ENCODE peak calls at places on chromosome 13, in four cellular contexts. D is GM19239, I is GM12891, G is IMR-90. M is an unnamed sample.

GRCh38 chr13:44815507-44816074 is 173.7 kb downstream of the NUFIP1 start:
- DNase-seq in D (peak; percentile 12), I (no peak), G (peak; percentile 98), M (peak; percentile 96)

GRCh38 chr13:35630551-35631275 is 154.2 kb upstream of the MAB21L1 start:
- DNase-seq in D (peak; percentile 4), I (peak; percentile 2), G (peak; percentile 70), M (peak; percentile 94)

GRCh38 chr13:110070511-110071120 is 236.3 kb downstream of the COL4A1 start:
- DNase-seq in D (no peak), I (no peak), G (peak; percentile 77), M (no peak)

GRCh38 chr13:88339271-88339741 is 668.1 kb downstream of the SLITRK5 start:
- DNase-seq in D (no peak), I (no peak), G (no peak), M (peak; percentile 9)

GRCh38 chr13:105050696-105051095 is 1484.8 kb downstream of the EFNB2 start:
- DNase-seq in D (no peak), I (no peak), G (peak; percentile 4), M (no peak)

GRCh38 chr13:32087955-32088747 is 56.6 kb downstream of the FRY start:
- DNase-seq in D (no peak), I (no peak), G (peak; percentile 75), M (peak; percentile 31)

GRCh38 chr13:26499209-26499601 is 58.3 kb upstream of the WASF3 start:
- DNase-seq in D (no peak), I (no peak), G (no peak), M (no peak)

GRCh38 chr13:53499551-53499950 is 470.9 kb downstream of the OLFM4 start:
- DNase-seq in D (no peak), I (no peak), G (no peak), M (no peak)

GRCh38 chr13:75873499-75873898 is 237.4 kb downstream of the LMO7 start:
- DNase-seq in D (no peak), I (no peak), G (no peak), M (no peak)

GRCh38 chr13:97028441-97029299 is 34.4 kb upstream of the OXGR1 start:
- DNase-seq in D (peak; percentile 18), I (peak; percentile 34), G (peak; percentile 40), M (peak; percentile 62)

GRCh38 chr13:51895906-51896888 is 34.4 kb downstream of the CCDC70 start:
- DNase-seq in D (peak; percentile 40), I (peak; percentile 38), G (peak; percentile 61), M (peak; percentile 74)

GRCh38 chr13:41137951-41138350 is 5.3 kb upstream of the KBTBD6 start:
- DNase-seq in D (no peak), I (no peak), G (peak; percentile 81), M (no peak)

GRCh38 chr13:20090349-20090748 is 70.5 kb downstream of the GJA3 start:
- DNase-seq in D (no peak), I (no peak), G (no peak), M (no peak)

GRCh38 chr13:99051768-99052455 is 74.0 kb upstream of the DOCK9 start:
- DNase-seq in D (no peak), I (no peak), G (no peak), M (no peak)

GRCh38 chr13:91347996-91348905 is 764 bp downstream of the MIR17HG start:
- DNase-seq in D (peak; percentile 34), I (peak; percentile 45), G (no peak), M (no peak)

GRCh38 chr13:41332829-41333228 is 21.8 kb downstream of the NAA16 start:
- DNase-seq in D (no peak), I (no peak), G (no peak), M (no peak)

GRCh38 chr13:90461398-90461797 is 886.1 kb upstream of the MIR17HG start:
- DNase-seq in D (no peak), I (no peak), G (no peak), M (no peak)

GRCh38 chr13:96082640-96083039 is 7.3 kb upstream of the HS6ST3 start:
- DNase-seq in D (no peak), I (no peak), G (no peak), M (no peak)

GRCh38 chr13:111115051-111115840 is at the start of gene ARHGEF7:
- DNase-seq in D (peak; percentile 46), I (peak; percentile 39), G (no peak), M (peak; percentile 43)

M was measured in mesendoderm.